ENCODE peak calls at places on chromosomes 1 and 21, in eight cellular contexts. D is SK-MEL-5; R is HAP-1; M is stimulated activated CD4-positive, alpha-beta T cell treated with anti-CD3 and anti-CD28 coated beads, Interleukin-1b, Interleukin-23, amount 100 ng/mL, for 4 hours; T is progenitor cell of endocrine pancreas; I is NCI-H2081; Q is adipocyte; B is activated naive CD4-positive, alpha-beta T cell. N is an unnamed sample.

GRCh38 chr1:112698366-112699310 is 8.3 kb downstream of the RHOC start:
- DNase-seq in M (no peak), R (no peak), T (no peak), I (peak), Q (no peak), D (no peak), B (no peak), N (no peak)

GRCh38 chr1:201025571-201026002 is 2.1 kb upstream of the KIF21B start:
- DNase-seq in R (no peak), B (no peak), I (no peak), T (no peak), D (peak), Q (peak), M (no peak), N (no peak)

GRCh38 chr1:234582186-234582585 is 27.8 kb downstream of the IRF2BP2 start:
- DNase-seq in I (no peak), R (no peak), M (no peak), D (no peak), B (no peak), T (no peak), Q (no peak), N (no peak)

GRCh38 chr21:29334717-29335428 is 36.2 kb downstream of the BACH1 start:
- DNase-seq in R (no peak), I (no peak), B (no peak), D (no peak), T (no peak), M (no peak), Q (no peak), N (no peak)

GRCh38 chr1:38658883-38659282 is 200.7 kb downstream of the RRAGC start:
- DNase-seq in M (no peak), Q (no peak), R (no peak), B (no peak), T (no peak), D (no peak), I (no peak), N (no peak)

GRCh38 chr1:48028218-48028804 is 31.1 kb upstream of the TRABD2B start:
- DNase-seq in T (no peak), M (no peak), R (no peak), B (no peak), D (no peak), Q (no peak), I (no peak), N (no peak)

GRCh38 chr1:5375437-5375836 is 616.8 kb downstream of the NPHP4 start:
- DNase-seq in T (no peak), B (no peak), I (no peak), M (no peak), R (no peak), Q (no peak), D (no peak), N (no peak)

GRCh38 chr1:168913711-168914463 is 184.9 kb upstream of the DPT start:
- DNase-seq in I (no peak), D (no peak), T (no peak), M (no peak), Q (no peak), R (no peak), B (no peak), N (no peak)

GRCh38 chr1:152072311-152072710 is 16.6 kb downstream of the TCHHL1 start:
- DNase-seq in M (no peak), T (no peak), Q (no peak), D (no peak), I (no peak), B (no peak), R (no peak), N (no peak)

GRCh38 chr1:89990976-89991831 is 3.7 kb upstream of the ZNF326 start:
- DNase-seq in Q (no peak), T (no peak), D (no peak), B (no peak), R (no peak), M (no peak), I (no peak), N (no peak)

GRCh38 chr1:42913426-42914091 is 45.1 kb downstream of the SLC2A1 start:
- DNase-seq in M (peak), T (peak), R (peak), D (peak), Q (peak), B (peak), I (peak), N (peak)

GRCh38 chr1:180173952-180174351 is 19.3 kb downstream of the QSOX1 start:
- DNase-seq in B (no peak), D (no peak), I (no peak), M (no peak), T (no peak), R (no peak), Q (no peak), N (no peak)

GRCh38 chr1:107689157-107689556 is 275.8 kb downstream of the VAV3 start:
- DNase-seq in I (no peak), R (no peak), B (no peak), Q (peak), D (peak), T (no peak), M (no peak), N (no peak)

GRCh38 chr1:32716312-32717126 is 13.9 kb upstream of the SYNC start:
- DNase-seq in M (peak), B (no peak), Q (no peak), R (peak), D (peak), I (peak), T (peak), N (peak)

GRCh38 chr21:16425297-16425696 is 695.5 kb downstream of the USP25 start:
- DNase-seq in Q (no peak), D (no peak), B (no peak), T (no peak), I (no peak), R (no peak), M (no peak), N (no peak)

GRCh38 chr1:11560061-11560460 is 81.1 kb downstream of the DISP3 start:
- DNase-seq in M (no peak), R (no peak), Q (no peak), T (no peak), B (no peak), I (no peak), D (no peak), N (no peak)

GRCh38 chr1:9628541-9629444 is 22.7 kb upstream of the PIK3CD start:
- DNase-seq in T (no peak), D (no peak), I (no peak), R (no peak), Q (no peak), B (peak), M (peak), N (no peak)

GRCh38 chr1:47395433-47395832 is 20.7 kb upstream of the FOXE3 start:
- DNase-seq in R (no peak), B (no peak), I (no peak), M (no peak), T (no peak), Q (no peak), D (peak), N (no peak)

GRCh38 chr1:12152106-12152891 is 14.5 kb upstream of the TNFRSF1B start:
- DNase-seq in T (no peak), D (no peak), M (no peak), R (no peak), Q (no peak), I (no peak), B (no peak), N (no peak)

GRCh38 chr1:156704930-156705320 is 458 bp downstream of the CRABP2 start:
- DNase-seq in D (no peak), Q (peak), R (no peak), I (no peak), B (no peak), T (no peak), M (no peak), N (no peak)

GRCh38 chr1:106396023-106396422 is 660.5 kb upstream of the PRMT6 start:
- DNase-seq in D (no peak), M (no peak), R (no peak), B (no peak), I (no peak), Q (no peak), T (no peak), N (no peak)

GRCh38 chr1:176241385-176242015 is 34.4 kb upstream of the COP1 start:
- DNase-seq in B (no peak), I (no peak), T (no peak), R (no peak), D (peak), Q (peak), M (no peak), N (no peak)

GRCh38 chr1:7636801-7637526 is 134.1 kb upstream of the VAMP3 start:
- DNase-seq in Q (no peak), T (no peak), R (no peak), B (no peak), D (no peak), M (no peak), I (no peak), N (no peak)

GRCh38 chr1:118826669-118827068 is 161.5 kb downstream of the TBX15 start:
- DNase-seq in B (no peak), M (no peak), Q (no peak), R (no peak), D (no peak), I (no peak), T (no peak), N (no peak)

N was measured in neuronal stem cell.